ENCODE peak calls at places on chromosomes 6 and 20, in nine cellular contexts. A, V, Y, W, F, E, Q, U and X are unnamed samples.

GRCh38 chr20:11144114-11144513 is 470.3 kb upstream of the JAG1 start:
- DNase-seq in A (no peak), V (peak; percentile 18), Y (peak; percentile 97), W (no peak), F (peak; percentile 39), E (no peak), Q (peak; percentile 73), U (peak; percentile 61), X (no peak)

GRCh38 chr20:44967207-44967807 is 995 bp downstream of the STK4 start:
- DNase-seq in A (peak; percentile 78), V (no peak), Y (no peak), W (no peak), F (no peak), E (no peak), Q (peak; percentile 26), U (no peak), X (no peak)

GRCh38 chr20:54350415-54350814 is 125.0 kb upstream of the DOK5 start:
- DNase-seq in A (no peak), V (no peak), Y (peak; percentile 50), W (no peak), F (no peak), E (no peak), Q (peak; percentile 73), U (no peak), X (no peak)

GRCh38 chr20:21100590-21101452 is 5.3 kb downstream of the LINC00237 start:
- DNase-seq in A (peak; percentile 82), V (peak; percentile 37), Y (no peak), W (peak; percentile 52), F (no peak), E (no peak), Q (peak; percentile 24), U (no peak), X (peak; percentile 81)

GRCh38 chr20:4471221-4471620 is 250.5 kb upstream of the PRND start:
- DNase-seq in A (no peak), V (no peak), Y (peak; percentile 55), W (no peak), F (no peak), E (no peak), Q (no peak), U (no peak), X (no peak)

GRCh38 chr6:34792605-34793500 is 970 bp downstream of the BLTP3A start:
- DNase-seq in A (peak; percentile 82), V (peak; percentile 34), Y (peak; percentile 49), W (peak; percentile 61), F (peak; percentile 37), E (peak; percentile 36), Q (peak; percentile 75), U (no peak), X (peak; percentile 65)

GRCh38 chr6:166325383-166326042 is 16.8 kb downstream of the SFT2D1 start:
- DNase-seq in A (no peak), V (no peak), Y (no peak), W (no peak), F (no peak), E (no peak), Q (no peak), U (no peak), X (no peak)

GRCh38 chr6:2760882-2761842 is 4.0 kb upstream of the WRNIP1 start:
- DNase-seq in A (no peak), V (peak; percentile 22), Y (no peak), W (no peak), F (no peak), E (no peak), Q (no peak), U (no peak), X (peak; percentile 49)

GRCh38 chr6:125637207-125637606 is 112.2 kb upstream of the HEY2 start:
- DNase-seq in A (no peak), V (no peak), Y (no peak), W (no peak), F (no peak), E (no peak), Q (no peak), U (no peak), X (no peak)

GRCh38 chr6:141105481-141105880 is 1027.2 kb upstream of the GJE1 start:
- DNase-seq in A (no peak), V (peak; percentile 94), Y (peak; percentile 96), W (no peak), F (no peak), E (no peak), Q (peak; percentile 62), U (no peak), X (peak; percentile 5)

GRCh38 chr20:22523499-22524392 is 60.6 kb downstream of the FOXA2 start:
- DNase-seq in A (no peak), V (no peak), Y (no peak), W (no peak), F (no peak), E (no peak), Q (no peak), U (no peak), X (no peak)

GRCh38 chr6:33207569-33208088 is 671 bp upstream of the RING1 start:
- DNase-seq in A (peak; percentile 25), V (peak; percentile 51), Y (peak; percentile 50), W (peak; percentile 81), F (peak; percentile 60), E (peak; percentile 59), Q (peak; percentile 63), U (no peak), X (peak; percentile 78)

GRCh38 chr20:54023406-54023805 is 47.0 kb downstream of the BCAS1 start:
- DNase-seq in A (no peak), V (no peak), Y (no peak), W (no peak), F (no peak), E (no peak), Q (no peak), U (no peak), X (no peak)

GRCh38 chr20:31972481-31973386 is 4.8 kb downstream of the XKR7 start:
- DNase-seq in A (no peak), V (no peak), Y (no peak), W (no peak), F (no peak), E (no peak), Q (no peak), U (no peak), X (no peak)

GRCh38 chr6:144338951-144339681 is 54.0 kb downstream of the UTRN start:
- DNase-seq in A (no peak), V (no peak), Y (no peak), W (no peak), F (no peak), E (no peak), Q (no peak), U (no peak), X (no peak)

GRCh38 chr6:119307041-119307440 is 42.5 kb downstream of the MAN1A1 start:
- DNase-seq in A (no peak), V (no peak), Y (no peak), W (no peak), F (no peak), E (no peak), Q (no peak), U (no peak), X (no peak)

GRCh38 chr6:149441740-149442139 is 41.7 kb downstream of the SUMO4 start:
- DNase-seq in A (no peak), V (no peak), Y (no peak), W (no peak), F (no peak), E (no peak), Q (no peak), U (no peak), X (no peak)
- H3K27me3 ChIP-seq in A (no peaks in the 10 kb centered on the region), V (no peaks in the 10 kb centered on the region), Y (no peaks in the 10 kb centered on the region), W (no peaks in the 10 kb centered on the region), F (no peaks in the 10 kb centered on the region), E (peaks cover 2% of the 10 kb centered on the region), Q (no peaks in the 10 kb centered on the region), U (no peaks in the 10 kb centered on the region), X (no peaks in the 10 kb centered on the region)

GRCh38 chr20:46145646-46146045 is 27.5 kb downstream of the CD40 start:
- DNase-seq in A (no peak), V (no peak), Y (no peak), W (no peak), F (no peak), E (no peak), Q (no peak), U (no peak), X (peak; percentile 78)
- H3K27me3 ChIP-seq in A (no peaks in the 10 kb centered on the region), V (peaks cover 12% of the 10 kb centered on the region), Y (peaks cover 7% of the 10 kb centered on the region), W (peaks cover 18% of the 10 kb centered on the region), F (no peaks in the 10 kb centered on the region), E (peaks cover 1% of the 10 kb centered on the region), Q (no peaks in the 10 kb centered on the region), U (peaks cover 27% of the 10 kb centered on the region), X (peaks cover 3% of the 10 kb centered on the region)

GRCh38 chr20:50995506-50995905 is 27.4 kb downstream of the KCNG1 start:
- DNase-seq in A (no peak), V (no peak), Y (peak; percentile 27), W (no peak), F (no peak), E (no peak), Q (peak; percentile 46), U (no peak), X (no peak)

GRCh38 chr20:50996901-50997830 is 25.7 kb downstream of the KCNG1 start:
- DNase-seq in A (no peak), V (no peak), Y (peak; percentile 70), W (no peak), F (no peak), E (no peak), Q (peak; percentile 29), U (no peak), X (no peak)

GRCh38 chr20:51002633-51003032 is 20.3 kb downstream of the KCNG1 start:
- DNase-seq in A (no peak), V (no peak), Y (no peak), W (no peak), F (no peak), E (no peak), Q (no peak), U (no peak), X (no peak)

GRCh38 chr20:51001697-51002265 is 21.1 kb downstream of the KCNG1 start:
- DNase-seq in A (no peak), V (no peak), Y (no peak), W (no peak), F (no peak), E (no peak), Q (no peak), U (no peak), X (no peak)

DNA sequence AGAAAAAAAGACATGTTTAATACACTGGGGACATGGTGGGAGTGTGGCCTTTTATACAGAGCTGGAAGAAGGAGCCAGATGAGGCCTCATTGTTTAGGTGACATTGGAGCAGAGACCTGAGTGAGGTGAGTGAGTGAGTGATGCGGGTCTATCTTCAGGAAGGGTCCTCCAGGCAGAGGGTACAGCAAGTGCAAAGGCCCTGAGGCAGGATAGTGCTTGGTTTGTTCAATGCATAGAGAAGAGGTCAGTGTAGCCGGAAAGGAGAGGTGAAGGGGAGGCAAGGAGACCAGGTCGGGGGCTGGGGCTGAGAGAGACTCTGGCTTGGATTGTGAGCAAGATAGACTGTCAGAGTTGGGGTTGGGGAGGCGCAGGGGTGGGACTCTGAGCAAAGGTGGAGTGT is 23.6 kb downstream of the KCNG1 start:
- DNase-seq in A (no peak), V (no peak), Y (no peak), W (no peak), F (no peak), E (no peak), Q (no peak), U (no peak), X (no peak)
- H3K27me3 ChIP-seq in A (peaks cover 16% of the 10 kb centered on the region), V (no peaks in the 10 kb centered on the region), Y (peaks cover 2% of the 10 kb centered on the region), W (no peaks in the 10 kb centered on the region), F (no peaks in the 10 kb centered on the region), E (peaks cover 5% of the 10 kb centered on the region), Q (no peaks in the 10 kb centered on the region), U (no peaks in the 10 kb centered on the region), X (no peaks in the 10 kb centered on the region)

DNA sequence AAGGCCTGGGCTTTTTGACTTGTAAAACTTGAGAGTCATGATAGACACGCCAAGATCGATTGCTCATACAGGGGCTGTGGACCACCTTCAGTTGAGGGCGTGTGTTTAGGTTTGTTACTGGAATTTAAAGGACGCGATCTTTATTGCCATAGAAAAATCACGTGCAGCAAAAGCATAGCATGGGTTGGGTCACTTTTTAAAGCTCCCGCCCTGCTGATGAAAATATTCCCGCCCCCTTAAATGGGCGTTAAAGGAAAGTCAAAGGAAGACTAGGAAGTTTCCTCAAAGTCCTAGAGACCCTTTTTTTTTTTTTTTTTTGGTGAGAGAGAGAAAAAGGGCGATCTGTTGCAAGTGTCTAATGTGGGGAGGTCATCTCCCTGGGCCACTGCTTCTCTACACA is 23.1 kb downstream of the TFAP2A start:
- DNase-seq in A (no peak), V (no peak), Y (no peak), W (no peak), F (no peak), E (no peak), Q (no peak), U (no peak), X (peak; percentile 55)
- H3K27me3 ChIP-seq in A (peaks cover 6% of the 10 kb centered on the region), V (no peaks in the 10 kb centered on the region), Y (peaks cover 39% of the 10 kb centered on the region), W (peaks cover 92% of the 10 kb centered on the region), F (peaks cover 9% of the 10 kb centered on the region), E (peaks cover 34% of the 10 kb centered on the region), Q (peaks cover 100% of the 10 kb centered on the region), U (peaks cover 90% of the 10 kb centered on the region), X (peaks cover 100% of the 10 kb centered on the region)